ENCODE peak calls at places on chromosomes 3 and 15, in four cellular contexts. One of them, this sample, is unnamed.

GRCh38 chr15:25180606-25181289 is 226.0 kb downstream of the SNRPN start:
- DNase-seq in GM23248: no peak
- DNase-seq in fibroblast of lung: no peak
- DNase-seq in ovary: peak; percentile 7
- DNase-seq in this sample: no peak

GRCh38 chr3:67294341-67294740 is 296.2 kb downstream of the KBTBD8 start:
- DNase-seq in GM23248: no peak
- DNase-seq in fibroblast of lung: no peak
- DNase-seq in ovary: no peak
- DNase-seq in this sample: no peak

GRCh38 chr15:34481370-34481769 is 43.8 kb upstream of the GOLGA8A start:
- DNase-seq in GM23248: no peak
- DNase-seq in fibroblast of lung: no peak
- DNase-seq in ovary: no peak
- DNase-seq in this sample: no peak

GRCh38 chr15:39784125-39784524 is 1.5 kb upstream of the FSIP1 start:
- DNase-seq in GM23248: peak; percentile 69
- DNase-seq in fibroblast of lung: peak; percentile 49
- DNase-seq in ovary: no peak
- DNase-seq in this sample: no peak

GRCh38 chr3:29683306-29683993 is 402.6 kb downstream of the RBMS3 start:
- DNase-seq in GM23248: peak; percentile 67
- DNase-seq in fibroblast of lung: peak; percentile 83
- DNase-seq in ovary: no peak
- DNase-seq in this sample: no peak

GRCh38 chr3:175672119-175672689 is 813.1 kb downstream of the NAALADL2 start:
- DNase-seq in GM23248: peak; percentile 43
- DNase-seq in fibroblast of lung: peak; percentile 20
- DNase-seq in ovary: no peak
- DNase-seq in this sample: no peak

GRCh38 chr3:195803309-195803908 is 8.3 kb downstream of the MUC4 start:
- DNase-seq in GM23248: peak; percentile 9
- DNase-seq in fibroblast of lung: no peak
- DNase-seq in ovary: no peak
- DNase-seq in this sample: no peak

GRCh38 chr15:45555914-45556608 is 31.1 kb upstream of the BLOC1S6 start:
- DNase-seq in GM23248: no peak
- DNase-seq in fibroblast of lung: no peak
- DNase-seq in ovary: no peak
- DNase-seq in this sample: peak; percentile 9

GRCh38 chr3:86563358-86563970 is 427.5 kb downstream of the VGLL3 start:
- DNase-seq in GM23248: peak; percentile 67
- DNase-seq in fibroblast of lung: peak; percentile 30
- DNase-seq in ovary: no peak
- DNase-seq in this sample: peak; percentile 59

GRCh38 chr15:83210619-83211018 is 3.0 kb upstream of the HDGFL3 start:
- DNase-seq in GM23248: peak; percentile 75
- DNase-seq in fibroblast of lung: peak; percentile 72
- DNase-seq in ovary: no peak
- DNase-seq in this sample: no peak

GRCh38 chr3:107241217-107241616 is 136.0 kb upstream of the CCDC54 start:
- DNase-seq in GM23248: peak; percentile 47
- DNase-seq in fibroblast of lung: peak; percentile 21
- DNase-seq in ovary: peak; percentile 54
- DNase-seq in this sample: peak; percentile 59

GRCh38 chr3:46349484-46350261 is 4.2 kb upstream of the CCR2 start:
- DNase-seq in GM23248: no peak
- DNase-seq in fibroblast of lung: no peak
- DNase-seq in ovary: no peak
- DNase-seq in this sample: no peak

GRCh38 chr3:56825579-56826438 is 24.1 kb upstream of the ARHGEF3 start:
- DNase-seq in GM23248: peak; percentile 23
- DNase-seq in fibroblast of lung: no peak
- DNase-seq in ovary: no peak
- DNase-seq in this sample: peak; percentile 54

GRCh38 chr3:140529096-140529495 is 148.8 kb upstream of the TRIM42 start:
- DNase-seq in GM23248: peak; percentile 41
- DNase-seq in fibroblast of lung: peak; percentile 100
- DNase-seq in ovary: no peak
- DNase-seq in this sample: no peak

GRCh38 chr15:57607570-57608000 is 15.9 kb downstream of the MYZAP start:
- DNase-seq in GM23248: peak; percentile 56
- DNase-seq in fibroblast of lung: peak; percentile 42
- DNase-seq in ovary: no peak
- DNase-seq in this sample: no peak

GRCh38 chr15:75172168-75172841 is 29.4 kb upstream of the C15orf39 start:
- DNase-seq in GM23248: no peak
- DNase-seq in fibroblast of lung: peak; percentile 13
- DNase-seq in ovary: peak; percentile 19
- DNase-seq in this sample: no peak

GRCh38 chr15:61049934-61050333 is 179.2 kb downstream of the RORA start:
- DNase-seq in GM23248: no peak
- DNase-seq in fibroblast of lung: peak; percentile 89
- DNase-seq in ovary: peak; percentile 58
- DNase-seq in this sample: no peak

GRCh38 chr3:123584284-123584987 is 417 bp downstream of the HACD2 start:
- DNase-seq in GM23248: peak; percentile 66
- DNase-seq in fibroblast of lung: peak; percentile 21
- DNase-seq in ovary: no peak
- DNase-seq in this sample: peak; percentile 44

GRCh38 chr3:69119138-69119537 is 3.3 kb downstream of the LMOD3 start:
- DNase-seq in GM23248: no peak
- DNase-seq in fibroblast of lung: no peak
- DNase-seq in ovary: no peak
- DNase-seq in this sample: no peak

GRCh38 chr3:116524455-116524854 is 79.2 kb upstream of the LSAMP start:
- DNase-seq in GM23248: peak; percentile 54
- DNase-seq in fibroblast of lung: peak; percentile 24
- DNase-seq in ovary: no peak
- DNase-seq in this sample: no peak

GRCh38 chr15:61064653-61065052 is 164.4 kb downstream of the RORA start:
- DNase-seq in GM23248: no peak
- DNase-seq in fibroblast of lung: no peak
- DNase-seq in ovary: no peak
- DNase-seq in this sample: no peak

GRCh38 chr3:87298111-87298718 is 21.8 kb upstream of the POU1F1 start:
- DNase-seq in GM23248: peak; percentile 59
- DNase-seq in fibroblast of lung: peak; percentile 24
- DNase-seq in ovary: no peak
- DNase-seq in this sample: peak; percentile 38

GRCh38 chr3:194306109-194306686 is 44.9 kb downstream of the CPN2 start:
- DNase-seq in GM23248: no peak
- DNase-seq in fibroblast of lung: no peak
- DNase-seq in ovary: peak; percentile 24
- DNase-seq in this sample: peak; percentile 85

GRCh38 chr15:63672775-63673174 is 75.6 kb downstream of the FBXL22 start:
- DNase-seq in GM23248: no peak
- DNase-seq in fibroblast of lung: no peak
- DNase-seq in ovary: no peak
- DNase-seq in this sample: no peak
- H3K36me3 ChIP-seq in GM23248: peaks cover 24% of the 10 kb centered on the region
- H3K36me3 ChIP-seq in fibroblast of lung: peaks cover 3% of the 10 kb centered on the region
- H3K36me3 ChIP-seq in ovary: no peaks in the 10 kb centered on the region
- H3K36me3 ChIP-seq in this sample: peaks cover 64% of the 10 kb centered on the region

DNA sequence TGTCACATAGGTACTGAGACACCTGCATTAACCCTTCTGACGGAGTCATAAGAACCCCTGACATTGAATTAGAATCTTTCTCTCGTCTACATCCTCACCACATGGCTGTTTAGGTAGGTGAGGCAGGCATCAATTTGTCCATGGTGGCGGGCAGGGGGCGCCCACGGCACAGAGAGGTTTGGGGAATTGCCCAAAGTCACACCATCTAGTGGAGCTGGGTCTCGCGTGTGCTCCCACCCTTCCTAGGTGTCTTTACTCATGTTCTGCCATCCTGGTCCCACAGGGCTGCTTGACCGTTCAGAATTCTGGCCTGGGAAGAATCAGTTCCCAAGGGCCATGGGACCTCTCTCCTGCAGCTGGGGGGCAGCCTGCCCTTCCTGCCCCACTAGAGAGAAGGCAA is 14.7 kb upstream of the DLL4 start:
- DNase-seq in GM23248: no peak
- DNase-seq in fibroblast of lung: no peak
- DNase-seq in ovary: no peak
- DNase-seq in this sample: peak; percentile 41
- H3K36me3 ChIP-seq in GM23248: no peaks in the 10 kb centered on the region
- H3K36me3 ChIP-seq in fibroblast of lung: no peaks in the 10 kb centered on the region
- H3K36me3 ChIP-seq in ovary: no peaks in the 10 kb centered on the region
- H3K36me3 ChIP-seq in this sample: no peaks in the 10 kb centered on the region

GRCh38 chr3:133606342-133606741 is 32.9 kb downstream of the CDV3 start:
- DNase-seq in GM23248: no peak
- DNase-seq in fibroblast of lung: no peak
- DNase-seq in ovary: no peak
- DNase-seq in this sample: no peak

GRCh38 chr3:133611534-133611933 is 38.0 kb downstream of the CDV3 start:
- DNase-seq in GM23248: no peak
- DNase-seq in fibroblast of lung: no peak
- DNase-seq in ovary: no peak
- DNase-seq in this sample: no peak

GRCh38 chr3:133608405-133608804 is 34.9 kb downstream of the CDV3 start:
- DNase-seq in GM23248: peak; percentile 29
- DNase-seq in fibroblast of lung: no peak
- DNase-seq in ovary: no peak
- DNase-seq in this sample: no peak

GRCh38 chr3:133610031-133610430 is 36.5 kb downstream of the CDV3 start:
- DNase-seq in GM23248: peak; percentile 30
- DNase-seq in fibroblast of lung: peak; percentile 43
- DNase-seq in ovary: no peak
- DNase-seq in this sample: no peak

GRCh38 chr3:133606902-133607301 is 33.4 kb downstream of the CDV3 start:
- DNase-seq in GM23248: no peak
- DNase-seq in fibroblast of lung: no peak
- DNase-seq in ovary: no peak
- DNase-seq in this sample: no peak
- H3K36me3 ChIP-seq in GM23248: peaks cover 20% of the 10 kb centered on the region
- H3K36me3 ChIP-seq in fibroblast of lung: no peaks in the 10 kb centered on the region
- H3K36me3 ChIP-seq in ovary: no peaks in the 10 kb centered on the region
- H3K36me3 ChIP-seq in this sample: peaks cover 96% of the 10 kb centered on the region

DNA sequence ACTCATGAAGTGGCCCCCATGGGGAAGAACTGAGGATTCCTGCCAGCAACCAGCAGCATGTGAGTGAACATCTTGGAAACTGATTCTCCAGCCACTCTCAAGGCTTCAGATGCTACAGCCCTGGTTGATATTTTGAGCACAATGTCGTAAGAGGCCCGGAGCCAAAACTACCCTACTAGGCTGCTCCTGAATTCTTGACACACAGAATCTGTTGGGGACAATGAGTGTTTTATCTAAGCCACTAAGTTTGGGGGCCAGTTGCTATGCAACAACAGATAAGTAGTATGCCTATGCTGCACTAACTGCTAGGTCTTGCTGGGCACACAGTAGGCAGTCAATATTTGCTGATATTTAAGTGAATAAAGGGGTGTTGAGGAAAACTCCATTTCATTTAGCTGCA is 89.9 kb upstream of the CHL1 start:
- DNase-seq in GM23248: no peak
- DNase-seq in fibroblast of lung: no peak
- DNase-seq in ovary: no peak
- DNase-seq in this sample: no peak
- H3K36me3 ChIP-seq in GM23248: no peaks in the 10 kb centered on the region
- H3K36me3 ChIP-seq in fibroblast of lung: no peaks in the 10 kb centered on the region
- H3K36me3 ChIP-seq in ovary: no peaks in the 10 kb centered on the region
- H3K36me3 ChIP-seq in this sample: no peaks in the 10 kb centered on the region